ENCODE peak calls at places on chromosome 15, in six cellular contexts. Y, V, B, H, Z and X are unnamed samples. For H3K27me3 and H3K4me1, the result is how much of the 10 kb centered on the place peaks cover.

GRCh38 chr15:98322551-98322950 is 325.8 kb upstream of the IGF1R start:
- DNase-seq in B (no peak), Z (no peak), H (no peak), Y (no peak), V (no peak), X (no peak)

GRCh38 chr15:50893976-50894375 is 14.5 kb upstream of the AP4E1 start:
- DNase-seq in Y (no peak), H (no peak), Z (no peak), V (no peak), B (no peak), X (no peak)

GRCh38 chr15:58115692-58116091 is 22.5 kb upstream of the AQP9 start:
- DNase-seq in H (no peak), Y (peak), V (no peak), Z (no peak), B (no peak), X (no peak)

GRCh38 chr15:42650208-42651066 is 75.0 kb downstream of the STARD9 start:
- DNase-seq in V (no peak), H (peak), B (no peak), Z (peak), Y (peak), X (peak)

GRCh38 chr15:51414256-51414860 is 72.9 kb downstream of the GLDN start:
- DNase-seq in Y (no peak), Z (no peak), H (no peak), V (no peak), B (no peak), X (no peak)

GRCh38 chr15:89483079-89483478 is 13.3 kb downstream of the RHCG start:
- DNase-seq in Z (no peak), V (no peak), B (no peak), H (no peak), Y (no peak), X (no peak)

GRCh38 chr15:56798639-56799038 is 65.3 kb upstream of the ZNF280D start:
- DNase-seq in H (no peak), V (no peak), B (no peak), Z (no peak), Y (no peak), X (no peak)

GRCh38 chr15:69037977-69038376 is 23.5 kb downstream of the NOX5 start:
- DNase-seq in V (no peak), Z (no peak), H (no peak), B (no peak), Y (no peak), X (no peak)

GRCh38 chr15:100001405-100001804 is 268.2 kb upstream of the LYSMD4 start:
- DNase-seq in Y (no peak), H (no peak), Z (no peak), V (no peak), B (no peak), X (no peak)

GRCh38 chr15:44713006-44713966 is 2.0 kb downstream of the B2M start:
- DNase-seq in H (no peak), Z (no peak), Y (peak), B (no peak), V (no peak), X (no peak)

GRCh38 chr15:66670698-66671580 is 31.1 kb upstream of the SMAD6 start:
- DNase-seq in V (no peak), H (no peak), Y (peak), Z (no peak), B (peak), X (no peak)

GRCh38 chr15:83449250-83449671 is 2.1 kb downstream of the SH3GL3 start:
- DNase-seq in V (no peak), Z (no peak), H (no peak), B (no peak), Y (no peak), X (no peak)

GRCh38 chr15:88708256-88709054 is 69.6 kb downstream of the ISG20 start:
- DNase-seq in B (no peak), V (peak), H (peak), Y (no peak), Z (no peak), X (peak)

GRCh38 chr15:36960179-36960946 is 140.0 kb downstream of the MEIS2 start:
- DNase-seq in H (no peak), Z (no peak), B (no peak), V (no peak), Y (no peak), X (no peak)

GRCh38 chr15:78341057-78341763 is 1.1 kb downstream of the CRABP1 start:
- DNase-seq in B (no peak), V (no peak), Y (no peak), H (no peak), Z (no peak), X (no peak)
- H3K27me3 ChIP-seq in B (half or more), V (half or more), Y (half or more), H (half or more), Z (half or more), X (under half)

GRCh38 chr15:62760506-62760905 is 282.0 kb upstream of the TPM1 start:
- DNase-seq in Y (no peak), Z (no peak), H (no peak), B (no peak), V (no peak), X (no peak)

GRCh38 chr15:62756995-62757360 is 285.6 kb upstream of the TPM1 start:
- DNase-seq in Z (no peak), Y (no peak), V (no peak), H (no peak), B (no peak), X (no peak)

GRCh38 chr15:62758126-62758951 is 284.2 kb upstream of the TPM1 start:
- DNase-seq in Y (peak), B (no peak), Z (peak), V (no peak), H (peak), X (peak)

GRCh38 chr15:62757535-62757934 is 285.0 kb upstream of the TPM1 start:
- DNase-seq in B (no peak), H (no peak), Y (no peak), V (no peak), Z (no peak), X (no peak)

GRCh38 chr15:62758952-62759349 is 283.6 kb upstream of the TPM1 start:
- DNase-seq in Y (no peak), H (no peak), V (no peak), Z (no peak), B (no peak), X (no peak)
- H3K4me1 ChIP-seq in Y (under half), H (under half), V (under half), Z (under half), B (under half), X (under half)

DNA sequence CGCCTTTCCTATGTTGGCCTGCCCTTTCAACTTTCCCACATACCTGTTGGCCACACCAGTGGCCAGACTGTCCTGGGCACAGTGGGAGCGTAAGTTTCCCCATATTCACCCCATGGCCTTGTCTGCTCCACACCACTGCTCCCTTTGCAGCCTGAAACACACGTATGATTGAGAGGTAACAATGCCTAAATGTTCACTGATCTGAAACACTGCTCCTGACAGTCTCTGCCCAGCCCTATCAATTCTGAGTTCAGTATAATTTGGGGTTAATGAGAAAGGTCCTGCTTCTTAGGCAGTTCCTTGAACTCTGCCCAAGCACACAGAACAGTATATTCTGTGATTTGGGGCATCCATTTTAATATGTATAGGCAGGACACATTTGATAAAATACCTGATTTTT is 52.2 kb downstream of the ANXA2 start:
- DNase-seq in V (no peak), Z (no peak), Y (no peak), B (no peak), H (no peak), X (no peak)
- H3K27me3 ChIP-seq in V (under half), Z (under half), Y (under half), B (under half), H (under half), X (under half)

GRCh38 chr15:75063889-75064288 is 40.5 kb downstream of the PPCDC start:
- DNase-seq in V (no peak), Z (no peak), Y (no peak), B (no peak), H (no peak), X (peak)
- H3K4me1 ChIP-seq in V (half or more), Z (under half), Y (under half), B (under half), H (under half), X (under half)

GRCh38 chr15:73756390-73756789 is 3.2 kb upstream of the INSYN1 start:
- DNase-seq in H (no peak), B (no peak), Z (no peak), V (no peak), Y (no peak), X (no peak)

GRCh38 chr15:73754461-73754860 is 1.3 kb upstream of the INSYN1 start:
- DNase-seq in B (no peak), V (no peak), Z (no peak), H (no peak), Y (no peak), X (no peak)

GRCh38 chr15:73756947-73757513 is 3.9 kb upstream of the INSYN1 start:
- DNase-seq in B (no peak), V (no peak), H (no peak), Z (no peak), Y (no peak), X (no peak)

GRCh38 chr15:73755481-73755880 is 2.3 kb upstream of the INSYN1 start:
- DNase-seq in Y (no peak), H (no peak), B (no peak), V (no peak), Z (no peak), X (no peak)

DNA sequence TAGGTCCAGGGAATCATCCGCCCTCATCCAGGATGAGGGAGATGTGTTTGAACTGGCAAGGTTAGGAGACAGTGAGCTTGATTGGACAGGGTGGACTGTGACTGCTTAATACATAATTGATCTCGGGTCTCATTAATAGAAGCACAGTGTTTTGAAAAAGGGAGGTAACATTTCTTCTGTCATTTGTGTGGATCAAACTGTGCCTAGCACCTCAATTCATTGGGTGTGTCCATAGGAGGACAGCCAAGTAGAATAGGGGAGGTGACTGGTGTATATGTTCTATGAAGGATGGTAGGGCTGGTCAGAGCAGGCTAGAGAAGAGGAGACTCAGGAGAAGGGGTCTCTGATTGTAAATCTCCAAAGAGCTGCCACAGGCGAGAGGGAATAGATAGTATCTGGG is 2.8 kb upstream of the INSYN1 start:
- DNase-seq in V (no peak), H (no peak), Z (no peak), Y (no peak), B (no peak), X (no peak)
- H3K27me3 ChIP-seq in V (under half), H (under half), Z (half or more), Y (half or more), B (half or more), X (under half)

GRCh38 chr15:90932660-90932991 is 277 bp upstream of the HDDC3 start:
- DNase-seq in Z (no peak), B (no peak), V (no peak), Y (no peak), H (no peak), X (no peak)

GRCh38 chr15:90931737-90932659 is at the start of gene HDDC3:
- DNase-seq in B (peak), Z (peak), Y (peak), V (peak), H (peak), X (peak)

GRCh38 chr15:90930861-90931629 is 1.3 kb downstream of the HDDC3 start:
- DNase-seq in B (no peak), V (no peak), H (no peak), Y (no peak), Z (no peak), X (no peak)

GRCh38 chr15:90933310-90933709 is 961 bp upstream of the HDDC3 start:
- DNase-seq in V (no peak), Z (no peak), B (no peak), H (no peak), Y (no peak), X (no peak)

DNA sequence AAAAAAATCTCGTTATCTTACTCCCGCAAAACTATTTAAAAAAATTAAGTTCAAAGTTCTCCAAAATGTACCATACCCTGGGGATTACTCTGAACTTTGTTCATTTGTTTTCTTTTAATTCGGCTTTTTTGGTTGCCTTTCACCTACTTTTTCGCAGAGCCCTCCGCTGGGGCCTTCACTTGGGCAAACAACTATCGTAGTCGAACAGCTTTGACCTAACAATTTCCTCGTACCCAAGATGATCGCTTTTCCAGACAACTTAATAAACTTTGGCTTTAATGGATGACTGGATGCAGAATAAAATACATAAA is 2.7 kb downstream of the HDDC3 start:
- DNase-seq in V (no peak), Y (no peak), B (no peak), H (no peak), Z (no peak), X (no peak)
- H3K4me1 ChIP-seq in V (half or more), Y (under half), B (under half), H (under half), Z (under half), X (under half)

GRCh38 chr15:62068071-62068786 is 1.5 kb downstream of the C2CD4A start:
- DNase-seq in V (peak), Y (peak), B (peak), Z (peak), H (peak), X (no peak)
- H3K27me3 ChIP-seq in V (under half), Y (under half), B (under half), Z (under half), H (under half), X (under half)

GRCh38 chr15:74778599-74778970 is 3.3 kb upstream of the CSK start:
- DNase-seq in H (no peak), B (no peak), V (no peak), Y (no peak), Z (no peak), X (no peak)
- H3K4me1 ChIP-seq in H (under half), B (half or more), V (half or more), Y (under half), Z (under half), X (half or more)

GRCh38 chr15:70439880-70440279 is 323.5 kb downstream of the UACA start:
- DNase-seq in B (no peak), Y (no peak), Z (no peak), V (no peak), H (no peak), X (no peak)
- H3K27me3 ChIP-seq in B (under half), Y (under half), Z (under half), V (under half), H (under half), X (under half)